ENCODE peak calls at places on chromosomes 7 and 10, in six cellular contexts. One of them, this sample, is unnamed.

GRCh38 chr7:91551377-91552175 is 287.3 kb downstream of the FZD1 start:
- DNase-seq in OCI-LY7: no peak
- DNase-seq in neural progenitor cell: no peak
- DNase-seq in HCT116: no peak
- DNase-seq in GM23338: no peak
- DNase-seq in PC-3: peak
- DNase-seq in this sample: no peak

GRCh38 chr10:77418211-77418640 is 219.4 kb downstream of the KCNMA1 start:
- DNase-seq in PC-3: no peak
- DNase-seq in GM23338: no peak
- DNase-seq in OCI-LY7: no peak
- DNase-seq in neural progenitor cell: no peak
- DNase-seq in HCT116: no peak
- DNase-seq in this sample: no peak

GRCh38 chr10:86299562-86299961 is 67.0 kb downstream of the GRID1 start:
- DNase-seq in OCI-LY7: no peak
- DNase-seq in PC-3: no peak
- DNase-seq in neural progenitor cell: no peak
- DNase-seq in HCT116: no peak
- DNase-seq in GM23338: no peak
- DNase-seq in this sample: no peak

GRCh38 chr10:6416892-6417512 is 163.1 kb downstream of the PRKCQ start:
- DNase-seq in PC-3: peak
- DNase-seq in GM23338: peak
- DNase-seq in HCT116: peak
- DNase-seq in OCI-LY7: peak
- DNase-seq in neural progenitor cell: peak
- DNase-seq in this sample: peak

GRCh38 chr10:28928484-28928883 is 251.2 kb downstream of the BAMBI start:
- DNase-seq in OCI-LY7: no peak
- DNase-seq in HCT116: peak
- DNase-seq in neural progenitor cell: no peak
- DNase-seq in PC-3: peak
- DNase-seq in GM23338: no peak
- DNase-seq in this sample: no peak

GRCh38 chr7:66326501-66327180 is 121.5 kb downstream of the TPST1 start:
- DNase-seq in OCI-LY7: no peak
- DNase-seq in PC-3: peak
- DNase-seq in GM23338: no peak
- DNase-seq in HCT116: no peak
- DNase-seq in neural progenitor cell: no peak
- DNase-seq in this sample: no peak

GRCh38 chr7:157896774-157897555 is 560.2 kb downstream of the DNAJB6 start:
- DNase-seq in GM23338: no peak
- DNase-seq in neural progenitor cell: no peak
- DNase-seq in PC-3: no peak
- DNase-seq in HCT116: no peak
- DNase-seq in OCI-LY7: no peak
- DNase-seq in this sample: no peak

GRCh38 chr10:60646966-60647796 is 131.1 kb upstream of the CDK1 start:
- DNase-seq in HCT116: peak
- DNase-seq in PC-3: peak
- DNase-seq in GM23338: peak
- DNase-seq in OCI-LY7: peak
- DNase-seq in neural progenitor cell: peak
- DNase-seq in this sample: peak

GRCh38 chr7:90916319-90916718 is 320.2 kb downstream of the CDK14 start:
- DNase-seq in GM23338: peak
- DNase-seq in PC-3: no peak
- DNase-seq in neural progenitor cell: no peak
- DNase-seq in OCI-LY7: no peak
- DNase-seq in HCT116: no peak
- DNase-seq in this sample: no peak

GRCh38 chr10:30529373-30529998 is 95.5 kb downstream of the MAP3K8 start:
- DNase-seq in HCT116: no peak
- DNase-seq in PC-3: no peak
- DNase-seq in neural progenitor cell: no peak
- DNase-seq in OCI-LY7: peak
- DNase-seq in GM23338: peak
- DNase-seq in this sample: no peak

GRCh38 chr7:55515569-55516279 is 56.6 kb downstream of the VOPP1 start:
- DNase-seq in OCI-LY7: peak
- DNase-seq in neural progenitor cell: no peak
- DNase-seq in GM23338: no peak
- DNase-seq in PC-3: no peak
- DNase-seq in HCT116: no peak
- DNase-seq in this sample: no peak

GRCh38 chr10:18097524-18097923 is 42.7 kb upstream of the CACNB2 start:
- DNase-seq in GM23338: no peak
- DNase-seq in HCT116: no peak
- DNase-seq in OCI-LY7: no peak
- DNase-seq in PC-3: peak
- DNase-seq in neural progenitor cell: no peak
- DNase-seq in this sample: no peak

GRCh38 chr10:24202181-24202570 is 6.8 kb upstream of the KIAA1217 start:
- DNase-seq in HCT116: no peak
- DNase-seq in PC-3: no peak
- DNase-seq in GM23338: peak
- DNase-seq in OCI-LY7: no peak
- DNase-seq in neural progenitor cell: peak
- DNase-seq in this sample: peak

GRCh38 chr10:62554632-62555199 is 180.5 kb downstream of the ZNF365 start:
- DNase-seq in OCI-LY7: peak
- DNase-seq in GM23338: peak
- DNase-seq in neural progenitor cell: peak
- DNase-seq in PC-3: peak
- DNase-seq in HCT116: peak
- DNase-seq in this sample: peak

GRCh38 chr10:26799342-26799741 is 61.4 kb downstream of the ABI1 start:
- DNase-seq in neural progenitor cell: no peak
- DNase-seq in OCI-LY7: peak
- DNase-seq in PC-3: no peak
- DNase-seq in GM23338: no peak
- DNase-seq in HCT116: no peak
- DNase-seq in this sample: no peak

GRCh38 chr7:116895849-116896248 is 33.5 kb downstream of the CAPZA2 start:
- DNase-seq in neural progenitor cell: no peak
- DNase-seq in OCI-LY7: no peak
- DNase-seq in PC-3: no peak
- DNase-seq in HCT116: no peak
- DNase-seq in GM23338: no peak
- DNase-seq in this sample: no peak

GRCh38 chr10:102153093-102153620 is 968 bp downstream of the NOLC1 start:
- DNase-seq in OCI-LY7: no peak
- DNase-seq in PC-3: no peak
- DNase-seq in GM23338: peak
- DNase-seq in HCT116: no peak
- DNase-seq in neural progenitor cell: no peak
- DNase-seq in this sample: no peak

GRCh38 chr10:102154466-102155116 is 2.4 kb downstream of the NOLC1 start:
- DNase-seq in neural progenitor cell: no peak
- DNase-seq in HCT116: no peak
- DNase-seq in GM23338: no peak
- DNase-seq in OCI-LY7: no peak
- DNase-seq in PC-3: no peak
- DNase-seq in this sample: no peak

GRCh38 chr10:102150970-102151773 is 1.0 kb upstream of the NOLC1 start:
- DNase-seq in PC-3: peak
- DNase-seq in OCI-LY7: no peak
- DNase-seq in neural progenitor cell: no peak
- DNase-seq in HCT116: no peak
- DNase-seq in GM23338: no peak
- DNase-seq in this sample: peak

GRCh38 chr10:102152545-102152890 is 329 bp downstream of the NOLC1 start:
- DNase-seq in HCT116: no peak
- DNase-seq in GM23338: no peak
- DNase-seq in neural progenitor cell: no peak
- DNase-seq in PC-3: peak
- DNase-seq in OCI-LY7: peak
- DNase-seq in this sample: peak

DNA sequence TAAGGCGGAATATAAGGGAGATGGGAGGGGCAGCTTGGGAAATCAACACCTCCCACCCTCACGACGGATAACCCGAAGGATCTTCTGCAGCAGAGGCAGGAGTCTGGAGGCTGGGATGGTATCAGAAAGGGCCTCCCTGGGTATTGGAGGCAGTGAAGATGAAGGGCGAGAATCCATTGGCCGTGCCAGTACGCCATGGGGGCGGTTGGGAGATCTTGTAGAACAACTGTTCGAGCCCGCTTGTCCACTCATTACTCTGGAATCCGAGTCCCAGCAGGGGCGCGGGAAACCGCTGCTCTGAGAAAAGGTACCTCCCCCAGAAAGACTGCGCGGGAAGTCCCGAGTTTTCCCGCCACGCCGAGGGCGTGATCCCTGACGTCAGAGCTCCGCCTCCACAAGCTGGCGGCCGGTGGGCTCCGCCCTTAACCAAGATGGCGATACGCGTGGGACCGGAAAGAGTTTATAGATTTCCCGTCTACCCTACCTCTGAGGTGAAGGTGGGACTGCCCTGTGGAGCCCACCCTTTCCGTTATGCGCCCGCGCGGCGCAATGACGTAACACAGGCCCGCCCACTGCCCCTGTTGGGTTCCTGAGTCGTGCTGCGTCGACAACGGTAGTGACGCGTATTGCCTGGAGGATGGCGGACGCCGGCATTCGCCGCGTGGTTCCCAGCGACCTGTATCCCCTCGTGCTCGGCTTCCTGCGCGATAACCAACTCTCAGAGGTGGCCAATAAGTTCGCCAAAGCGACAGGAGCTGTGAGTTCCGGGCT is at the start of gene NOLC1:
- DNase-seq in PC-3: peak
- DNase-seq in OCI-LY7: peak
- DNase-seq in HCT116: peak
- DNase-seq in neural progenitor cell: peak
- DNase-seq in GM23338: peak
- DNase-seq in this sample: peak
- H2AFZ ChIP-seq in PC-3: peak
- H2AFZ ChIP-seq in OCI-LY7: peak
- H2AFZ ChIP-seq in HCT116: no peak
- H2AFZ ChIP-seq in neural progenitor cell: peak
- H2AFZ ChIP-seq in GM23338: no peak
- H2AFZ ChIP-seq in this sample: peak

DNA sequence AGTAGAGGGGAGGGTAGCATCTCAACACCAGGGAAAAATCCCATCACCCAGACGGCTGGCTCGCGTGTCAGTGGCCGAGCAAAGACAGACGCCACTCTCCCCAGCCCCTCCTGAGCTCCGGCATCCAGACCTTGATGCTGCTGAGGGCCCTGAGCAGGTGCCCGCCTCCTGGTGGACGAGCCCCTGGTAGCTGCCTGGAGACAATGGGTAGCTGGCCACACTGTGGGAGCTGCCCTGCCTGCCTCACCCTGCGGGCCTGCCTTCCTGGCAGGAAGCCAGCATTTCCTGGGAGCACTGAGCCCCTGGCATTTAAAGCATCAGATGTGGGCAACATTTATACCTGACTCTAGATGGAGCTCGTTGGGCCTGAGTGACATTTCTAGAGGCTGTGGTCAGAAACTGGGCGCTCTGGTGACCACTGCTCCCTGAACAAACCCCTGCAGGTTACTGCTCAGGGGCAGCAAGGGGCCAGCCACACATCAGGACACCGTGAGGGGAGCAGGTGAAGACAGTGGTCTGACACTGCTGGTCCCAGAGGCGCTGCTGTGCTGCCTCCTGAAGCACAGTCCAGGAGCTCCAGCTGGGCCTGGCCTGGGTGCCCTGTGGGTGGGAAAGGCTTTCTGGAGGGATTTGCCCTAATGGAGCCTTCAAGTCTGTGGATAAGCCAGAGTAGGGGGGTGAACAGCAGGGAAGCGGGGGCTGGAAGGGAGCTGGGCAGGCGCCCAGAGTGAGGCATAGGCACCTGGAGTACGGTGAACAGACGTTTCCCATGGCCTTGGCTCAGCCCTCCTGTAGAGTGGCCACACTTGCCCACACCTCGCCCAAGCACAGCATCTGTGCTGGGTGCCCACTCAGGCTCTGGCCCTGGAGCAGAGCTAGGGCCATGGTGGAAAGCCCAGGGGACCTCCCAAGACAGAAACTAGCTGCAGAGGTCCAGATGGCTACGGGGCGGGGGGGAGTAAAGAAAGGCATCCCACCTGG is 138.7 kb downstream of the MAPK8 start:
- DNase-seq in neural progenitor cell: peak
- DNase-seq in HCT116: no peak
- DNase-seq in OCI-LY7: no peak
- DNase-seq in PC-3: peak
- DNase-seq in GM23338: peak
- DNase-seq in this sample: peak
- TF ChIP-seq CTCF in neural progenitor cell: peak
- TF ChIP-seq CTCF in HCT116: no peak
- TF ChIP-seq CTCF in OCI-LY7: no peak
- TF ChIP-seq CTCF in PC-3: no peak
- TF ChIP-seq CTCF in GM23338: no peak
- TF ChIP-seq CTCF in this sample: no peak

GRCh38 chr10:100483876-100484666 is 21.3 kb downstream of the WNT8B start:
- DNase-seq in OCI-LY7: no peak
- DNase-seq in PC-3: no peak
- DNase-seq in neural progenitor cell: no peak
- DNase-seq in GM23338: no peak
- DNase-seq in HCT116: no peak
- DNase-seq in this sample: no peak

GRCh38 chr10:100482834-100483185 is 20.0 kb downstream of the WNT8B start:
- DNase-seq in GM23338: no peak
- DNase-seq in HCT116: no peak
- DNase-seq in PC-3: no peak
- DNase-seq in OCI-LY7: no peak
- DNase-seq in neural progenitor cell: no peak
- DNase-seq in this sample: no peak

GRCh38 chr10:100485841-100486495 is 23.2 kb downstream of the WNT8B start:
- DNase-seq in GM23338: peak
- DNase-seq in PC-3: no peak
- DNase-seq in OCI-LY7: no peak
- DNase-seq in neural progenitor cell: peak
- DNase-seq in HCT116: no peak
- DNase-seq in this sample: no peak

GRCh38 chr10:100487529-100487928 is 24.7 kb downstream of the WNT8B start:
- DNase-seq in neural progenitor cell: no peak
- DNase-seq in GM23338: no peak
- DNase-seq in PC-3: no peak
- DNase-seq in HCT116: no peak
- DNase-seq in OCI-LY7: no peak
- DNase-seq in this sample: no peak

GRCh38 chr10:100485336-100485735 is 22.5 kb downstream of the WNT8B start:
- DNase-seq in neural progenitor cell: peak
- DNase-seq in PC-3: no peak
- DNase-seq in GM23338: peak
- DNase-seq in OCI-LY7: no peak
- DNase-seq in HCT116: no peak
- DNase-seq in this sample: no peak
- TF ChIP-seq EZH2phosphoT487 in neural progenitor cell: no peak
- TF ChIP-seq EZH2phosphoT487 in PC-3: no peak
- TF ChIP-seq EZH2phosphoT487 in GM23338: no peak
- TF ChIP-seq EZH2phosphoT487 in OCI-LY7: no peak
- TF ChIP-seq EZH2phosphoT487 in HCT116: no peak
- TF ChIP-seq EZH2phosphoT487 in this sample: no peak

GRCh38 chr7:46191776-46192175 is 270.7 kb upstream of the IGFBP3 start:
- DNase-seq in neural progenitor cell: no peak
- DNase-seq in HCT116: no peak
- DNase-seq in GM23338: no peak
- DNase-seq in OCI-LY7: no peak
- DNase-seq in PC-3: peak
- DNase-seq in this sample: no peak
- H2AFZ ChIP-seq in neural progenitor cell: no peak
- H2AFZ ChIP-seq in HCT116: no peak
- H2AFZ ChIP-seq in GM23338: no peak
- H2AFZ ChIP-seq in OCI-LY7: no peak
- H2AFZ ChIP-seq in PC-3: no peak
- H2AFZ ChIP-seq in this sample: no peak